ENCODE peak calls at places on chromosomes 11 and 22, in four cellular contexts. Z is GM12878, T is HepG2, H is K562. K is an unnamed sample.
A peak's percentile ranks its signal among the peaks of the same experiment; 100 is the strongest.

GRCh38 chr11:75602916-75603315 is 40.9 kb downstream of the SERPINH1 start:
- DNase-seq in Z (no peak), T (no peak), H (no peak), K (no peak)

GRCh38 chr11:127073621-127074020 is 73.1 kb upstream of the KIRREL3 start:
- DNase-seq in Z (no peak), T (no peak), H (no peak), K (no peak)

GRCh38 chr22:38873469-38874411 is 1.7 kb upstream of the CBX6 start:
- DNase-seq in Z (peak; percentile 59), T (no peak), H (no peak), K (no peak)

GRCh38 chr11:67406969-67407699 is 3.3 kb downstream of the TBC1D10C start:
- DNase-seq in Z (no peak), T (no peak), H (no peak), K (no peak)

GRCh38 chr22:45867118-45867905 is 109.7 kb downstream of the WNT7B start:
- DNase-seq in Z (no peak), T (no peak), H (no peak), K (peak; percentile 72)

GRCh38 chr11:128483211-128483788 is 104.1 kb downstream of the ETS1 start:
- DNase-seq in Z (peak; percentile 79), T (no peak), H (no peak), K (no peak)

GRCh38 chr11:34899633-34900016 is 16.6 kb downstream of the APIP start:
- DNase-seq in Z (no peak), T (no peak), H (no peak), K (no peak)

GRCh38 chr11:59173964-59174663 is 2.2 kb downstream of the DTX4 start:
- DNase-seq in Z (no peak), T (peak; percentile 89), H (no peak), K (peak; percentile 86)

GRCh38 chr11:122187373-122188165 is 71.6 kb upstream of the BLID start:
- DNase-seq in Z (no peak), T (no peak), H (no peak), K (no peak)

GRCh38 chr11:82927264-82927880 is 25.8 kb downstream of the DDIAS start:
- DNase-seq in Z (no peak), T (peak; percentile 43), H (peak; percentile 52), K (peak; percentile 80)

GRCh38 chr11:69447786-69448185 is 33.7 kb upstream of the LINC01488 start:
- DNase-seq in Z (no peak), T (no peak), H (no peak), K (no peak)

GRCh38 chr11:27076121-27076589 is 35.5 kb downstream of the BBOX1 start:
- DNase-seq in Z (no peak), T (no peak), H (no peak), K (no peak)

GRCh38 chr11:69704508-69705245 is 855 bp upstream of the FGF19 start:
- DNase-seq in Z (no peak), T (no peak), H (peak; percentile 75), K (peak; percentile 98)

GRCh38 chr11:40417627-40418026 is 1041.8 kb downstream of the LRRC4C start:
- DNase-seq in Z (no peak), T (no peak), H (no peak), K (no peak)

GRCh38 chr11:121071456-121072236 is 29.4 kb upstream of the TECTA start:
- DNase-seq in Z (no peak), T (peak; percentile 70), H (no peak), K (peak; percentile 56)

GRCh38 chr11:117825538-117826359 is 1.2 kb upstream of the FXYD2 start:
- DNase-seq in Z (no peak), T (no peak), H (no peak), K (no peak)

GRCh38 chr11:69916806-69917387 is 97.7 kb upstream of the FGF3 start:
- DNase-seq in Z (no peak), T (no peak), H (no peak), K (no peak)

GRCh38 chr11:26726960-26727359 is 5.1 kb upstream of the SLC5A12 start:
- DNase-seq in Z (no peak), T (no peak), H (no peak), K (no peak)

GRCh38 chr22:31218565-31219262 is 6.6 kb downstream of the LIMK2 start:
- DNase-seq in Z (no peak), T (no peak), H (no peak), K (no peak)

GRCh38 chr11:78548911-78549572 is 25.6 kb downstream of the NARS2 start:
- DNase-seq in Z (no peak), T (no peak), H (no peak), K (no peak)

GRCh38 chr22:47161631-47162030 is 399.2 kb downstream of the TBC1D22A start:
- DNase-seq in Z (no peak), T (no peak), H (no peak), K (no peak)

GRCh38 chr22:40620464-40621046 is 16.0 kb downstream of the MRTFA start:
- DNase-seq in Z (no peak), T (no peak), H (peak; percentile 35), K (no peak)

GRCh38 chr11:113632981-113633380 is 73.1 kb downstream of the TMPRSS5 start:
- DNase-seq in Z (no peak), T (no peak), H (no peak), K (no peak)

GRCh38 chr22:22057617-22058378 is 75.2 kb upstream of the TOP3B start:
- DNase-seq in Z (no peak), T (no peak), H (no peak), K (no peak)

GRCh38 chr22:36027579-36027959 is 1.1 kb downstream of the RBFOX2 start:
- DNase-seq in Z (no peak), T (no peak), H (no peak), K (no peak)

GRCh38 chr22:17748555-17749353 is 25.5 kb downstream of the BID start:
- DNase-seq in Z (no peak), T (no peak), H (peak; percentile 54), K (peak; percentile 91)

GRCh38 chr22:47092896-47093311 is 330.5 kb downstream of the TBC1D22A start:
- DNase-seq in Z (no peak), T (no peak), H (no peak), K (no peak)

GRCh38 chr11:24903555-24903954 is 406.7 kb downstream of the LUZP2 start:
- DNase-seq in Z (no peak), T (no peak), H (no peak), K (no peak)

GRCh38 chr11:31412946-31413345 is 43.3 kb downstream of the DNAJC24 start:
- DNase-seq in Z (no peak), T (no peak), H (no peak), K (no peak)

GRCh38 chr11:112310414-112310813 is 49.8 kb upstream of the PLET1 start:
- DNase-seq in Z (no peak), T (no peak), H (no peak), K (no peak)

GRCh38 chr11:26587073-26587472 is 15.0 kb upstream of the MUC15 start:
- DNase-seq in Z (no peak), T (no peak), H (no peak), K (no peak)

GRCh38 chr11:69317401-69318092 is 23.6 kb downstream of the MYEOV start:
- DNase-seq in Z (no peak), T (no peak), H (no peak), K (no peak)

GRCh38 chr11:31826530-31827438 is 15.7 kb upstream of the PAX6 start:
- DNase-seq in Z (no peak), T (no peak), H (no peak), K (peak; percentile 66)

GRCh38 chr22:39498802-39499201 is 3.3 kb upstream of the MIEF1 start:
- DNase-seq in Z (no peak), T (peak; percentile 63), H (no peak), K (no peak)

GRCh38 chr22:47567126-47567730 is 804.8 kb downstream of the TBC1D22A start:
- DNase-seq in Z (no peak), T (no peak), H (no peak), K (no peak)

GRCh38 chr11:45146072-45147016 is at the start of gene PRDM11:
- DNase-seq in Z (no peak), T (no peak), H (peak; percentile 83), K (peak; percentile 58)

GRCh38 chr11:45147017-45147728 is 734 bp downstream of the PRDM11 start:
- DNase-seq in Z (peak; percentile 55), T (peak; percentile 87), H (peak; percentile 99), K (peak; percentile 95)

GRCh38 chr11:45144126-45145082 is 2.0 kb upstream of the PRDM11 start:
- DNase-seq in Z (no peak), T (no peak), H (no peak), K (no peak)

GRCh38 chr11:45145083-45145420 is 1.4 kb upstream of the PRDM11 start:
- DNase-seq in Z (no peak), T (no peak), H (no peak), K (no peak)

DNA sequence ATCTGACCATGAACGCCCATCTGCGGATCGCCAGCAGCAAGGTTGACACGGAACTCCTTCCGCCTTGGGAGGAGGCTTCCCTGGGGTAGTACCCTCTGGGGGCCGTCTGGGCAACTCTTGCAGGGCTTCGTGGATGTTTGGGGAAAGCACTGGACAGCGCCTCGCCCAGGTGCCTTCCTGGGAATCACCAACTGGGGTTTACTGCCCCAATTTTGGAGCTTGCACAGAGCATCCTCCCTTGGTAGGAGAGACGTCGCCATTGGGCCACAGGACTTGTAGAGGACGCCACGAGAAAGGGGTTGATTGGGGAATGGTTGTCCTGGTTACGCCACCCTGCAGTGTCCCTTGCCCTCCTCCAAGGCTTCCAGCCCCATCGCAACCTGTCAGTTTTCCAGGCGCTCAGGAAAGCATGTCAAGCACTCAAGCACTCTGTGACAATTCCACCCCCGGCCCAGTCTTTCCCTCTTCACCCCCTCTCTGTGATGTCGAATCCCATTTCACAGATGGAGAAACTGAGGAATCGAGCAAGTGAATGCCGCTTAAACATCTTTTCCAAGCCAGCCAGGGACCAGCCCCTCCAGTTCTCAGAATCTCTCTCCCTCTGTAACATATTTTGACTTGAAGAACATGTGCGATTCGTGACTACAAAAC is 893 bp upstream of the PRDM11 start:
- DNase-seq in Z (no peak), T (no peak), H (no peak), K (peak; percentile 93)
- TF ChIP-seq JUNB in Z (no peak), T (no peak), H (no peak), K (no peak)

GRCh38 chr11:92658733-92659132 is 310.7 kb upstream of the MTNR1B start:
- DNase-seq in Z (no peak), T (no peak), H (no peak), K (no peak)
- TF ChIP-seq POLR2AphosphoS5 in Z (no peak), T (no peak), H (no peak), K (no peak)

DNA sequence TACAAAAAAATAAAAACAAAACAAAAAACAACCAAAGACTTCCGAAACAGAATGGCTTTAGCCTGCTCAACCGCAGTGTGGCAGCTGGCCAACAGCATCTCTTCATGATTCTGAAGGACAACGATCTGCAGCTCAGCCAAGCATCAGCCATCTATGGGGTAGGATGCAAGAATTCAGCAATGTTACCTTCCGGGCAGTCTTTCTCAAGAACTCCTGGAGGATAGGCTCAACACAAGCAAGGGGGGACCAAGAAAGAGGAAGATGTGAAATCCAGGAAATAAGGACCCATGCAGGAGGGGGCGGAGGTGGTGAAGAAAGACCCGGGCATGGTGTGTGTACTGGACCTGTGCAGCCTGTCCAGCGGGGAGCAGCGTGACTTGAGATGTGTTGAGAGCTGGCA is 3.5 kb upstream of the TSPO start:
- DNase-seq in Z (no peak), T (no peak), H (no peak), K (no peak)
- TF ChIP-seq JUNB in Z (no peak), T (no peak), H (no peak), K (no peak)

GRCh38 chr22:25546242-25546641 is 18.2 kb upstream of the GRK3 start:
- DNase-seq in Z (no peak), T (no peak), H (no peak), K (no peak)

GRCh38 chr22:25545677-25546076 is 18.8 kb upstream of the GRK3 start:
- DNase-seq in Z (no peak), T (no peak), H (no peak), K (no peak)

GRCh38 chr22:25546751-25547150 is 17.7 kb upstream of the GRK3 start:
- DNase-seq in Z (no peak), T (no peak), H (no peak), K (no peak)

GRCh38 chr22:25542720-25543402 is 21.6 kb upstream of the GRK3 start:
- DNase-seq in Z (no peak), T (no peak), H (no peak), K (no peak)

GRCh38 chr22:25545117-25545516 is 19.4 kb upstream of the GRK3 start:
- DNase-seq in Z (no peak), T (no peak), H (no peak), K (no peak)
- TF ChIP-seq POLR2AphosphoS5 in Z (no peak), T (no peak), H (no peak), K (no peak)

K was measured in GM23338.